ENCODE peak calls at places on chromosomes 2 and 18, in nine cellular contexts. One of them, this sample, is unnamed.
A peak's percentile ranks its signal among the peaks of the same experiment; 100 is the strongest.

GRCh38 chr2:58479557-58480120 is 238.5 kb upstream of the FANCL start:
- DNase-seq in natural killer cell treated with Interleukin-12 subunit alpha and Interleukin-12 subunit beta and Interleukin-15 and Interleukin-18, amount 100 ng/mL, for 72 hours: no peak
- DNase-seq in stimulated activated CD4-positive, alpha-beta T cell treated with anti-CD3 and anti-CD28 coated beads, TNF-alpha, amount 100 ng/mL, for 24 hours: no peak
- DNase-seq in IMR-90: no peak
- DNase-seq in caudate nucleus: no peak
- DNase-seq in activated T-cell treated with anti-CD3 and anti-CD28 coated beads for 4 hours: no peak
- DNase-seq in HAP-1: no peak
- DNase-seq in iris pigment epithelial cell: no peak
- DNase-seq in HepG2: no peak
- DNase-seq in this sample: no peak

GRCh38 chr2:27958711-27959378 is 68.3 kb downstream of the BABAM2 start:
- DNase-seq in natural killer cell treated with Interleukin-12 subunit alpha and Interleukin-12 subunit beta and Interleukin-15 and Interleukin-18, amount 100 ng/mL, for 72 hours: no peak
- DNase-seq in stimulated activated CD4-positive, alpha-beta T cell treated with anti-CD3 and anti-CD28 coated beads, TNF-alpha, amount 100 ng/mL, for 24 hours: no peak
- DNase-seq in IMR-90: peak; percentile 23
- DNase-seq in caudate nucleus: no peak
- DNase-seq in activated T-cell treated with anti-CD3 and anti-CD28 coated beads for 4 hours: no peak
- DNase-seq in HAP-1: no peak
- DNase-seq in iris pigment epithelial cell: no peak
- DNase-seq in HepG2: no peak
- DNase-seq in this sample: no peak

GRCh38 chr2:210964141-210964764 is 407.9 kb downstream of the CPS1 start:
- DNase-seq in natural killer cell treated with Interleukin-12 subunit alpha and Interleukin-12 subunit beta and Interleukin-15 and Interleukin-18, amount 100 ng/mL, for 72 hours: no peak
- DNase-seq in stimulated activated CD4-positive, alpha-beta T cell treated with anti-CD3 and anti-CD28 coated beads, TNF-alpha, amount 100 ng/mL, for 24 hours: no peak
- DNase-seq in IMR-90: no peak
- DNase-seq in caudate nucleus: no peak
- DNase-seq in activated T-cell treated with anti-CD3 and anti-CD28 coated beads for 4 hours: no peak
- DNase-seq in HAP-1: no peak
- DNase-seq in iris pigment epithelial cell: no peak
- DNase-seq in HepG2: peak; percentile 72
- DNase-seq in this sample: no peak

GRCh38 chr2:176569574-176569973 is 300.3 kb downstream of the MTX2 start:
- DNase-seq in natural killer cell treated with Interleukin-12 subunit alpha and Interleukin-12 subunit beta and Interleukin-15 and Interleukin-18, amount 100 ng/mL, for 72 hours: no peak
- DNase-seq in stimulated activated CD4-positive, alpha-beta T cell treated with anti-CD3 and anti-CD28 coated beads, TNF-alpha, amount 100 ng/mL, for 24 hours: no peak
- DNase-seq in IMR-90: no peak
- DNase-seq in caudate nucleus: no peak
- DNase-seq in activated T-cell treated with anti-CD3 and anti-CD28 coated beads for 4 hours: no peak
- DNase-seq in HAP-1: no peak
- DNase-seq in iris pigment epithelial cell: no peak
- DNase-seq in HepG2: no peak
- DNase-seq in this sample: no peak

GRCh38 chr2:168310580-168310979 is 63.2 kb upstream of the STK39 start:
- DNase-seq in natural killer cell treated with Interleukin-12 subunit alpha and Interleukin-12 subunit beta and Interleukin-15 and Interleukin-18, amount 100 ng/mL, for 72 hours: no peak
- DNase-seq in stimulated activated CD4-positive, alpha-beta T cell treated with anti-CD3 and anti-CD28 coated beads, TNF-alpha, amount 100 ng/mL, for 24 hours: no peak
- DNase-seq in IMR-90: no peak
- DNase-seq in caudate nucleus: no peak
- DNase-seq in activated T-cell treated with anti-CD3 and anti-CD28 coated beads for 4 hours: no peak
- DNase-seq in HAP-1: no peak
- DNase-seq in iris pigment epithelial cell: no peak
- DNase-seq in HepG2: no peak
- DNase-seq in this sample: no peak

GRCh38 chr2:217773539-217773938 is 229.3 kb downstream of the TNS1 start:
- DNase-seq in natural killer cell treated with Interleukin-12 subunit alpha and Interleukin-12 subunit beta and Interleukin-15 and Interleukin-18, amount 100 ng/mL, for 72 hours: no peak
- DNase-seq in stimulated activated CD4-positive, alpha-beta T cell treated with anti-CD3 and anti-CD28 coated beads, TNF-alpha, amount 100 ng/mL, for 24 hours: no peak
- DNase-seq in IMR-90: no peak
- DNase-seq in caudate nucleus: no peak
- DNase-seq in activated T-cell treated with anti-CD3 and anti-CD28 coated beads for 4 hours: no peak
- DNase-seq in HAP-1: no peak
- DNase-seq in iris pigment epithelial cell: no peak
- DNase-seq in HepG2: no peak
- DNase-seq in this sample: no peak

GRCh38 chr2:109418716-109419115 is 195.1 kb downstream of the SEPTIN10 start:
- DNase-seq in natural killer cell treated with Interleukin-12 subunit alpha and Interleukin-12 subunit beta and Interleukin-15 and Interleukin-18, amount 100 ng/mL, for 72 hours: no peak
- DNase-seq in stimulated activated CD4-positive, alpha-beta T cell treated with anti-CD3 and anti-CD28 coated beads, TNF-alpha, amount 100 ng/mL, for 24 hours: no peak
- DNase-seq in IMR-90: no peak
- DNase-seq in caudate nucleus: no peak
- DNase-seq in activated T-cell treated with anti-CD3 and anti-CD28 coated beads for 4 hours: no peak
- DNase-seq in HAP-1: no peak
- DNase-seq in iris pigment epithelial cell: no peak
- DNase-seq in HepG2: no peak
- DNase-seq in this sample: no peak

GRCh38 chr2:4140284-4140962 is 437.0 kb downstream of the DCDC2C start:
- DNase-seq in natural killer cell treated with Interleukin-12 subunit alpha and Interleukin-12 subunit beta and Interleukin-15 and Interleukin-18, amount 100 ng/mL, for 72 hours: no peak
- DNase-seq in stimulated activated CD4-positive, alpha-beta T cell treated with anti-CD3 and anti-CD28 coated beads, TNF-alpha, amount 100 ng/mL, for 24 hours: no peak
- DNase-seq in IMR-90: no peak
- DNase-seq in caudate nucleus: no peak
- DNase-seq in activated T-cell treated with anti-CD3 and anti-CD28 coated beads for 4 hours: no peak
- DNase-seq in HAP-1: no peak
- DNase-seq in iris pigment epithelial cell: no peak
- DNase-seq in HepG2: no peak
- DNase-seq in this sample: no peak

GRCh38 chr2:63408530-63408929 is 179.7 kb downstream of the WDPCP start:
- DNase-seq in natural killer cell treated with Interleukin-12 subunit alpha and Interleukin-12 subunit beta and Interleukin-15 and Interleukin-18, amount 100 ng/mL, for 72 hours: no peak
- DNase-seq in stimulated activated CD4-positive, alpha-beta T cell treated with anti-CD3 and anti-CD28 coated beads, TNF-alpha, amount 100 ng/mL, for 24 hours: no peak
- DNase-seq in IMR-90: no peak
- DNase-seq in caudate nucleus: no peak
- DNase-seq in activated T-cell treated with anti-CD3 and anti-CD28 coated beads for 4 hours: no peak
- DNase-seq in HAP-1: no peak
- DNase-seq in iris pigment epithelial cell: peak; percentile 12
- DNase-seq in HepG2: peak; percentile 12
- DNase-seq in this sample: no peak

GRCh38 chr2:128781888-128782385 is 463.3 kb upstream of the HS6ST1 start:
- DNase-seq in natural killer cell treated with Interleukin-12 subunit alpha and Interleukin-12 subunit beta and Interleukin-15 and Interleukin-18, amount 100 ng/mL, for 72 hours: no peak
- DNase-seq in stimulated activated CD4-positive, alpha-beta T cell treated with anti-CD3 and anti-CD28 coated beads, TNF-alpha, amount 100 ng/mL, for 24 hours: no peak
- DNase-seq in IMR-90: no peak
- DNase-seq in caudate nucleus: no peak
- DNase-seq in activated T-cell treated with anti-CD3 and anti-CD28 coated beads for 4 hours: no peak
- DNase-seq in HAP-1: no peak
- DNase-seq in iris pigment epithelial cell: no peak
- DNase-seq in HepG2: no peak
- DNase-seq in this sample: no peak

GRCh38 chr18:70781860-70782453 is 493.1 kb downstream of the SOCS6 start:
- DNase-seq in natural killer cell treated with Interleukin-12 subunit alpha and Interleukin-12 subunit beta and Interleukin-15 and Interleukin-18, amount 100 ng/mL, for 72 hours: peak; percentile 55
- DNase-seq in stimulated activated CD4-positive, alpha-beta T cell treated with anti-CD3 and anti-CD28 coated beads, TNF-alpha, amount 100 ng/mL, for 24 hours: peak; percentile 32
- DNase-seq in IMR-90: peak; percentile 1
- DNase-seq in caudate nucleus: no peak
- DNase-seq in activated T-cell treated with anti-CD3 and anti-CD28 coated beads for 4 hours: peak; percentile 52
- DNase-seq in HAP-1: peak; percentile 26
- DNase-seq in iris pigment epithelial cell: peak; percentile 16
- DNase-seq in HepG2: peak; percentile 27
- DNase-seq in this sample: peak; percentile 0

GRCh38 chr2:166092889-166093288 is 34.9 kb downstream of the SCN1A start:
- DNase-seq in natural killer cell treated with Interleukin-12 subunit alpha and Interleukin-12 subunit beta and Interleukin-15 and Interleukin-18, amount 100 ng/mL, for 72 hours: no peak
- DNase-seq in stimulated activated CD4-positive, alpha-beta T cell treated with anti-CD3 and anti-CD28 coated beads, TNF-alpha, amount 100 ng/mL, for 24 hours: no peak
- DNase-seq in IMR-90: peak; percentile 92
- DNase-seq in caudate nucleus: no peak
- DNase-seq in activated T-cell treated with anti-CD3 and anti-CD28 coated beads for 4 hours: no peak
- DNase-seq in HAP-1: no peak
- DNase-seq in iris pigment epithelial cell: peak; percentile 95
- DNase-seq in HepG2: no peak
- DNase-seq in this sample: no peak

GRCh38 chr2:33210626-33211025 is 263.9 kb downstream of the LTBP1 start:
- DNase-seq in natural killer cell treated with Interleukin-12 subunit alpha and Interleukin-12 subunit beta and Interleukin-15 and Interleukin-18, amount 100 ng/mL, for 72 hours: no peak
- DNase-seq in stimulated activated CD4-positive, alpha-beta T cell treated with anti-CD3 and anti-CD28 coated beads, TNF-alpha, amount 100 ng/mL, for 24 hours: no peak
- DNase-seq in IMR-90: peak; percentile 99
- DNase-seq in caudate nucleus: no peak
- DNase-seq in activated T-cell treated with anti-CD3 and anti-CD28 coated beads for 4 hours: no peak
- DNase-seq in HAP-1: no peak
- DNase-seq in iris pigment epithelial cell: peak; percentile 97
- DNase-seq in HepG2: no peak
- DNase-seq in this sample: peak; percentile 78

GRCh38 chr2:100179806-100180205 is 37.4 kb upstream of the AFF3 start:
- DNase-seq in natural killer cell treated with Interleukin-12 subunit alpha and Interleukin-12 subunit beta and Interleukin-15 and Interleukin-18, amount 100 ng/mL, for 72 hours: no peak
- DNase-seq in stimulated activated CD4-positive, alpha-beta T cell treated with anti-CD3 and anti-CD28 coated beads, TNF-alpha, amount 100 ng/mL, for 24 hours: no peak
- DNase-seq in IMR-90: no peak
- DNase-seq in caudate nucleus: no peak
- DNase-seq in activated T-cell treated with anti-CD3 and anti-CD28 coated beads for 4 hours: no peak
- DNase-seq in HAP-1: no peak
- DNase-seq in iris pigment epithelial cell: no peak
- DNase-seq in HepG2: no peak
- DNase-seq in this sample: no peak

GRCh38 chr2:179622122-179622521 is 239.3 kb downstream of the ZNF385B start:
- DNase-seq in natural killer cell treated with Interleukin-12 subunit alpha and Interleukin-12 subunit beta and Interleukin-15 and Interleukin-18, amount 100 ng/mL, for 72 hours: no peak
- DNase-seq in stimulated activated CD4-positive, alpha-beta T cell treated with anti-CD3 and anti-CD28 coated beads, TNF-alpha, amount 100 ng/mL, for 24 hours: no peak
- DNase-seq in IMR-90: peak; percentile 81
- DNase-seq in caudate nucleus: no peak
- DNase-seq in activated T-cell treated with anti-CD3 and anti-CD28 coated beads for 4 hours: no peak
- DNase-seq in HAP-1: no peak
- DNase-seq in iris pigment epithelial cell: no peak
- DNase-seq in HepG2: no peak
- DNase-seq in this sample: no peak

GRCh38 chr18:76391746-76392145 is 103.3 kb downstream of the ZNF516 start:
- DNase-seq in natural killer cell treated with Interleukin-12 subunit alpha and Interleukin-12 subunit beta and Interleukin-15 and Interleukin-18, amount 100 ng/mL, for 72 hours: no peak
- DNase-seq in stimulated activated CD4-positive, alpha-beta T cell treated with anti-CD3 and anti-CD28 coated beads, TNF-alpha, amount 100 ng/mL, for 24 hours: no peak
- DNase-seq in IMR-90: no peak
- DNase-seq in caudate nucleus: no peak
- DNase-seq in activated T-cell treated with anti-CD3 and anti-CD28 coated beads for 4 hours: no peak
- DNase-seq in HAP-1: no peak
- DNase-seq in iris pigment epithelial cell: no peak
- DNase-seq in HepG2: no peak
- DNase-seq in this sample: no peak

GRCh38 chr2:45691152-45691551 is 39.7 kb downstream of the PRKCE start:
- DNase-seq in natural killer cell treated with Interleukin-12 subunit alpha and Interleukin-12 subunit beta and Interleukin-15 and Interleukin-18, amount 100 ng/mL, for 72 hours: no peak
- DNase-seq in stimulated activated CD4-positive, alpha-beta T cell treated with anti-CD3 and anti-CD28 coated beads, TNF-alpha, amount 100 ng/mL, for 24 hours: no peak
- DNase-seq in IMR-90: no peak
- DNase-seq in caudate nucleus: no peak
- DNase-seq in activated T-cell treated with anti-CD3 and anti-CD28 coated beads for 4 hours: no peak
- DNase-seq in HAP-1: no peak
- DNase-seq in iris pigment epithelial cell: no peak
- DNase-seq in HepG2: no peak
- DNase-seq in this sample: no peak

GRCh38 chr18:70523798-70524182 is 234.9 kb downstream of the SOCS6 start:
- DNase-seq in natural killer cell treated with Interleukin-12 subunit alpha and Interleukin-12 subunit beta and Interleukin-15 and Interleukin-18, amount 100 ng/mL, for 72 hours: no peak
- DNase-seq in stimulated activated CD4-positive, alpha-beta T cell treated with anti-CD3 and anti-CD28 coated beads, TNF-alpha, amount 100 ng/mL, for 24 hours: no peak
- DNase-seq in IMR-90: no peak
- DNase-seq in caudate nucleus: no peak
- DNase-seq in activated T-cell treated with anti-CD3 and anti-CD28 coated beads for 4 hours: no peak
- DNase-seq in HAP-1: no peak
- DNase-seq in iris pigment epithelial cell: no peak
- DNase-seq in HepG2: peak; percentile 84
- DNase-seq in this sample: no peak

GRCh38 chr2:239806758-239807434 is 218.2 kb downstream of the NDUFA10 start:
- DNase-seq in natural killer cell treated with Interleukin-12 subunit alpha and Interleukin-12 subunit beta and Interleukin-15 and Interleukin-18, amount 100 ng/mL, for 72 hours: peak; percentile 46
- DNase-seq in stimulated activated CD4-positive, alpha-beta T cell treated with anti-CD3 and anti-CD28 coated beads, TNF-alpha, amount 100 ng/mL, for 24 hours: no peak
- DNase-seq in IMR-90: no peak
- DNase-seq in caudate nucleus: no peak
- DNase-seq in activated T-cell treated with anti-CD3 and anti-CD28 coated beads for 4 hours: no peak
- DNase-seq in HAP-1: no peak
- DNase-seq in iris pigment epithelial cell: no peak
- DNase-seq in HepG2: no peak
- DNase-seq in this sample: no peak

GRCh38 chr2:237072067-237072931 is 13.4 kb upstream of the COPS8 start:
- DNase-seq in natural killer cell treated with Interleukin-12 subunit alpha and Interleukin-12 subunit beta and Interleukin-15 and Interleukin-18, amount 100 ng/mL, for 72 hours: peak; percentile 77
- DNase-seq in stimulated activated CD4-positive, alpha-beta T cell treated with anti-CD3 and anti-CD28 coated beads, TNF-alpha, amount 100 ng/mL, for 24 hours: peak; percentile 55
- DNase-seq in IMR-90: peak; percentile 61
- DNase-seq in caudate nucleus: peak; percentile 24
- DNase-seq in activated T-cell treated with anti-CD3 and anti-CD28 coated beads for 4 hours: peak; percentile 64
- DNase-seq in HAP-1: peak; percentile 46
- DNase-seq in iris pigment epithelial cell: peak; percentile 61
- DNase-seq in HepG2: peak; percentile 51
- DNase-seq in this sample: no peak

GRCh38 chr2:32360416-32360815 is 3.6 kb downstream of the BIRC6 start:
- DNase-seq in natural killer cell treated with Interleukin-12 subunit alpha and Interleukin-12 subunit beta and Interleukin-15 and Interleukin-18, amount 100 ng/mL, for 72 hours: no peak
- DNase-seq in stimulated activated CD4-positive, alpha-beta T cell treated with anti-CD3 and anti-CD28 coated beads, TNF-alpha, amount 100 ng/mL, for 24 hours: no peak
- DNase-seq in IMR-90: peak; percentile 56
- DNase-seq in caudate nucleus: no peak
- DNase-seq in activated T-cell treated with anti-CD3 and anti-CD28 coated beads for 4 hours: no peak
- DNase-seq in HAP-1: no peak
- DNase-seq in iris pigment epithelial cell: peak; percentile 59
- DNase-seq in HepG2: no peak
- DNase-seq in this sample: no peak

GRCh38 chr2:191358325-191359025 is 113.3 kb downstream of the MYO1B start:
- DNase-seq in natural killer cell treated with Interleukin-12 subunit alpha and Interleukin-12 subunit beta and Interleukin-15 and Interleukin-18, amount 100 ng/mL, for 72 hours: no peak
- DNase-seq in stimulated activated CD4-positive, alpha-beta T cell treated with anti-CD3 and anti-CD28 coated beads, TNF-alpha, amount 100 ng/mL, for 24 hours: no peak
- DNase-seq in IMR-90: peak; percentile 26
- DNase-seq in caudate nucleus: no peak
- DNase-seq in activated T-cell treated with anti-CD3 and anti-CD28 coated beads for 4 hours: no peak
- DNase-seq in HAP-1: no peak
- DNase-seq in iris pigment epithelial cell: no peak
- DNase-seq in HepG2: no peak
- DNase-seq in this sample: no peak

GRCh38 chr2:223923976-223924375 is 21.2 kb downstream of the WDFY1 start:
- DNase-seq in natural killer cell treated with Interleukin-12 subunit alpha and Interleukin-12 subunit beta and Interleukin-15 and Interleukin-18, amount 100 ng/mL, for 72 hours: no peak
- DNase-seq in stimulated activated CD4-positive, alpha-beta T cell treated with anti-CD3 and anti-CD28 coated beads, TNF-alpha, amount 100 ng/mL, for 24 hours: no peak
- DNase-seq in IMR-90: no peak
- DNase-seq in caudate nucleus: no peak
- DNase-seq in activated T-cell treated with anti-CD3 and anti-CD28 coated beads for 4 hours: no peak
- DNase-seq in HAP-1: no peak
- DNase-seq in iris pigment epithelial cell: no peak
- DNase-seq in HepG2: no peak
- DNase-seq in this sample: no peak

GRCh38 chr2:48912110-48912509 is 156.6 kb upstream of the LHCGR start:
- DNase-seq in natural killer cell treated with Interleukin-12 subunit alpha and Interleukin-12 subunit beta and Interleukin-15 and Interleukin-18, amount 100 ng/mL, for 72 hours: no peak
- DNase-seq in stimulated activated CD4-positive, alpha-beta T cell treated with anti-CD3 and anti-CD28 coated beads, TNF-alpha, amount 100 ng/mL, for 24 hours: no peak
- DNase-seq in IMR-90: no peak
- DNase-seq in caudate nucleus: no peak
- DNase-seq in activated T-cell treated with anti-CD3 and anti-CD28 coated beads for 4 hours: no peak
- DNase-seq in HAP-1: no peak
- DNase-seq in iris pigment epithelial cell: no peak
- DNase-seq in HepG2: no peak
- DNase-seq in this sample: no peak

GRCh38 chr2:30234180-30234971 is 3.0 kb downstream of the LBH start:
- DNase-seq in natural killer cell treated with Interleukin-12 subunit alpha and Interleukin-12 subunit beta and Interleukin-15 and Interleukin-18, amount 100 ng/mL, for 72 hours: no peak
- DNase-seq in stimulated activated CD4-positive, alpha-beta T cell treated with anti-CD3 and anti-CD28 coated beads, TNF-alpha, amount 100 ng/mL, for 24 hours: no peak
- DNase-seq in IMR-90: peak; percentile 96
- DNase-seq in caudate nucleus: no peak
- DNase-seq in activated T-cell treated with anti-CD3 and anti-CD28 coated beads for 4 hours: no peak
- DNase-seq in HAP-1: peak; percentile 53
- DNase-seq in iris pigment epithelial cell: peak; percentile 96
- DNase-seq in HepG2: peak; percentile 12
- DNase-seq in this sample: peak; percentile 92

GRCh38 chr18:10047237-10047636 is 133.4 kb downstream of the VAPA start:
- DNase-seq in natural killer cell treated with Interleukin-12 subunit alpha and Interleukin-12 subunit beta and Interleukin-15 and Interleukin-18, amount 100 ng/mL, for 72 hours: no peak
- DNase-seq in stimulated activated CD4-positive, alpha-beta T cell treated with anti-CD3 and anti-CD28 coated beads, TNF-alpha, amount 100 ng/mL, for 24 hours: no peak
- DNase-seq in IMR-90: peak; percentile 95
- DNase-seq in caudate nucleus: no peak
- DNase-seq in activated T-cell treated with anti-CD3 and anti-CD28 coated beads for 4 hours: no peak
- DNase-seq in HAP-1: no peak
- DNase-seq in iris pigment epithelial cell: peak; percentile 75
- DNase-seq in HepG2: no peak
- DNase-seq in this sample: no peak

GRCh38 chr2:161243312-161243711 is 64.9 kb upstream of the PSMD14 start:
- DNase-seq in natural killer cell treated with Interleukin-12 subunit alpha and Interleukin-12 subunit beta and Interleukin-15 and Interleukin-18, amount 100 ng/mL, for 72 hours: no peak
- DNase-seq in stimulated activated CD4-positive, alpha-beta T cell treated with anti-CD3 and anti-CD28 coated beads, TNF-alpha, amount 100 ng/mL, for 24 hours: no peak
- DNase-seq in IMR-90: no peak
- DNase-seq in caudate nucleus: no peak
- DNase-seq in activated T-cell treated with anti-CD3 and anti-CD28 coated beads for 4 hours: no peak
- DNase-seq in HAP-1: no peak
- DNase-seq in iris pigment epithelial cell: no peak
- DNase-seq in HepG2: no peak
- DNase-seq in this sample: no peak

GRCh38 chr2:27238976-27239375 is 21.8 kb downstream of the CAD start:
- DNase-seq in natural killer cell treated with Interleukin-12 subunit alpha and Interleukin-12 subunit beta and Interleukin-15 and Interleukin-18, amount 100 ng/mL, for 72 hours: no peak
- DNase-seq in stimulated activated CD4-positive, alpha-beta T cell treated with anti-CD3 and anti-CD28 coated beads, TNF-alpha, amount 100 ng/mL, for 24 hours: no peak
- DNase-seq in IMR-90: no peak
- DNase-seq in caudate nucleus: no peak
- DNase-seq in activated T-cell treated with anti-CD3 and anti-CD28 coated beads for 4 hours: no peak
- DNase-seq in HAP-1: no peak
- DNase-seq in iris pigment epithelial cell: no peak
- DNase-seq in HepG2: no peak
- DNase-seq in this sample: no peak

GRCh38 chr2:96470636-96471035 is 34.5 kb downstream of the NEURL3 start:
- DNase-seq in natural killer cell treated with Interleukin-12 subunit alpha and Interleukin-12 subunit beta and Interleukin-15 and Interleukin-18, amount 100 ng/mL, for 72 hours: peak; percentile 75
- DNase-seq in stimulated activated CD4-positive, alpha-beta T cell treated with anti-CD3 and anti-CD28 coated beads, TNF-alpha, amount 100 ng/mL, for 24 hours: peak; percentile 31
- DNase-seq in IMR-90: peak; percentile 8
- DNase-seq in caudate nucleus: peak; percentile 18
- DNase-seq in activated T-cell treated with anti-CD3 and anti-CD28 coated beads for 4 hours: peak; percentile 39
- DNase-seq in HAP-1: no peak
- DNase-seq in iris pigment epithelial cell: peak; percentile 3
- DNase-seq in HepG2: no peak
- DNase-seq in this sample: no peak

This sample was measured in epithelial cell of prostate.